ENCODE peak calls at places on chromosomes 3 and 15, in four cellular contexts. J, E, A and L are unnamed samples.

GRCh38 chr3:154244644-154245043 is 79.6 kb downstream of the DHX36 start:
- DNase-seq in J (no peak), E (peak; percentile 61), A (no peak), L (no peak)

GRCh38 chr15:73928971-73929627 is 2.8 kb downstream of the LOXL1 start:
- DNase-seq in J (peak; percentile 31), E (no peak), A (no peak), L (no peak)

GRCh38 chr3:71010731-71011455 is 572.6 kb downstream of the FOXP1 start:
- DNase-seq in J (no peak), E (peak; percentile 31), A (no peak), L (no peak)

GRCh38 chr3:172034786-172035685 is 4.3 kb upstream of the FNDC3B start:
- DNase-seq in J (peak; percentile 70), E (peak; percentile 33), A (peak; percentile 37), L (peak; percentile 77)

GRCh38 chr15:41989573-41990242 is 17.4 kb upstream of the EHD4 start:
- DNase-seq in J (peak; percentile 91), E (peak; percentile 59), A (peak; percentile 71), L (peak; percentile 93)

GRCh38 chr3:58640700-58641372 is 25.7 kb downstream of the FAM3D start:
- DNase-seq in J (peak; percentile 80), E (peak; percentile 74), A (peak; percentile 71), L (peak; percentile 91)

GRCh38 chr15:93477188-93477587 is 388.2 kb upstream of the RGMA start:
- DNase-seq in J (no peak), E (no peak), A (no peak), L (peak; percentile 94)

GRCh38 chr3:153903430-153903829 is 217.8 kb upstream of the ARHGEF26 start:
- DNase-seq in J (no peak), E (no peak), A (no peak), L (peak; percentile 55)

DNA sequence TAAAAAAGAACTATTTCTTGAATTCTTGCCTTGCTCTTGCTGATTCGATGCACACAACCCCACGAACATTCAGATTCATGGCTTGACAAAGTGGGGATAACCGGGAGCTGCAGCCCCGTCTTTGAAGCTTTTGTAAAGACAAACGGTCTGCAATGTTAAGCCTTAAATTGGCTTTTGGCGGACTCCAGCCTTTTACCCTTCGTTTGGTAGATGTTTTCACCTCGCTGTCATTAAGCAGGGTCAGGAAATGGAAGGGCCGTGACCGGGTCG is 376 bp upstream of the MAP2K5 start:
- DNase-seq in J (no peak), E (no peak), A (peak; percentile 38), L (no peak)
- H4K91ac ChIP-seq in J (peak overlapping the region; percentile 60), E (peak overlapping the region; percentile 56), A (no peak overlapping the region), L (no peak overlapping the region)

DNA sequence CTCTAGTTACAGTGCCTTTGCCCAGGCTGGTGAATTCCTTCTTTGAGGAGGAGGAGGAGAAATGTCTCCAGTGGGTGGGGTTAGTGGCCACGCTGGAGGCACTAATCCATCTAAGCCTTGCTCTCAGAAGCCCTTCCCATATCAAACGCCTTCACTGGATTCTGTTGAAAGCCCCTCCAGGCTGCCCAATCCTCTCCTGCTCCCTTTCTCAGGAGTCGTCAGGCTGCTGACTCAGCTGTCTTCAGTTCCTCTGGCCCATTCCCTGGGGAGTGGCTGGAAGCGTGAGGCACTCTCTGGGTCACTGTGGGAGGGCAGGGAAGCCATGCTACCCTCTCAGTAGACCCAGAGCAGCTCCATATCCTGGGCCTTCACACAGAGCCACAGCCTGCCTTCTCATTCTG is 2.7 kb downstream of the AP2M1 start:
- DNase-seq in J (no peak), E (peak; percentile 30), A (peak; percentile 78), L (no peak)
- H4K91ac ChIP-seq in J (peak overlapping the region; percentile 69), E (peak overlapping the region; percentile 45), A (peak overlapping the region; percentile 84), L (no peak overlapping the region)

DNA sequence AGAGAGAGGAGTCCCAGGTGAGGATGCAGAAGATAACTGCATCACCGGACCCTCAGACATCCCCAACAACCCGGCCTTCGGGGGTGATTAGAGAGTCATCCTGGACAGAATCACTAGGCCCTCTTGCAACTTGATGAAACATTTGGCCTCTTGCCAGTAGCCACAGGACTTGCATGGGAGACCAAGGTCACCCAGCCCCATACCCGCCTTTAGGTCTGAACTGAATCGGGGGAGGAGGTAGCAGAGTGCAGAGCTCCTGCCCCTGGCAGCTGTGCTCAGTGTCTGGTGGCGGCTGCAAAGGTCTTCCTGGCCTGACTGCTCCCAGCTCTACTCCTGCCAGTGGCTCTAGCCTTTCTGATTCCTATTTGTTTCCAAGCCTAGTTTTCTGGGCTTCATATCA is 12.4 kb downstream of the PIF1 start:
- DNase-seq in J (no peak), E (peak; percentile 44), A (peak; percentile 51), L (peak; percentile 44)
- H4K91ac ChIP-seq in J (no peak overlapping the region), E (no peak overlapping the region), A (no peak overlapping the region), L (no peak overlapping the region)

GRCh38 chr3:64149886-64150285 is 75.4 kb downstream of the PRICKLE2 start:
- DNase-seq in J (no peak), E (no peak), A (no peak), L (no peak)
- H4K91ac ChIP-seq in J (peak overlapping the region; percentile 19), E (peak overlapping the region; percentile 89), A (no peak overlapping the region), L (no peak overlapping the region)

GRCh38 chr3:49132073-49132436 is 795 bp downstream of the LAMB2 start:
- DNase-seq in J (no peak), E (no peak), A (no peak), L (no peak)
- H4K91ac ChIP-seq in J (peak overlapping the region; percentile 84), E (peak overlapping the region; percentile 94), A (peak overlapping the region; percentile 64), L (no peak overlapping the region)

GRCh38 chr3:43856351-43856750 is 165.6 kb downstream of the ABHD5 start:
- DNase-seq in J (no peak), E (no peak), A (no peak), L (peak; percentile 19)
- H4K91ac ChIP-seq in J (no peak overlapping the region), E (no peak overlapping the region), A (no peak overlapping the region), L (no peak overlapping the region)

GRCh38 chr3:135965506-135966348 is at the start of gene PPP2R3A:
- DNase-seq in J (peak; percentile 90), E (peak; percentile 80), A (peak; percentile 87), L (peak; percentile 95)
- H4K91ac ChIP-seq in J (peak within 1 kb of the TSS; percentile 91), E (peak within 1 kb of the TSS; percentile 66), A (peak within 1 kb of the TSS; percentile 89), L (no peak within 1 kb of the TSS)

GRCh38 chr3:159762981-159763465 is 225.6 kb upstream of the IL12A start:
- DNase-seq in J (peak; percentile 91), E (peak; percentile 94), A (peak; percentile 96), L (peak; percentile 68)
- H4K91ac ChIP-seq in J (peak overlapping the region; percentile 53), E (peak overlapping the region; percentile 92), A (peak overlapping the region; percentile 87), L (no peak overlapping the region)

DNA sequence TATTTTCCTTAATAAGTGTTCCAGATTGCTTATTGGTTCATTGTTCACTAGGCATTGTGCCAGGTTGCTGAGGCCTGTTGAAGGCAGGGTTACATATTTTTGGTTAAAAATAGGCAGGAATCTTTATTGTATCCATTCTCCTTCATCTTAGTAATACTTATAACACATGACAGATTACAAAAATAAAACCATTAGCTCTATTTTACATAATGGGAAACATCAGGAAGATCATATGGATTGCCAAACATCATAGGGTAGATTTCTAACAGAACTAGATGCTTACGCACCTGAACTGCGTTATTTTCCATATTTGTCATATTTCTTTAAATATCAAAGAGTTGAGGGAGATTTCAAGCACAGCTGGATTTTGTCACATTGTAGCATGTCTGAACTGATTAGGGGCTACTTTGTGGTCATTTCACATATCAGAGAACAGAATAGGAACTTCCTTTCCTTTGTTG is 462.9 kb upstream of the SGO1 start:
- DNase-seq in J (no peak), E (peak; percentile 33), A (no peak), L (no peak)
- H4K91ac ChIP-seq in J (no peak overlapping the region), E (no peak overlapping the region), A (no peak overlapping the region), L (no peak overlapping the region)